ENCODE peak calls at places on chromosomes 1 and 21, in five cellular contexts. One of them, this sample, is unnamed. For H3K4me1, the result is how much of the 10 kb centered on the place peaks cover.

GRCh38 chr1:248268178-248268577 is 9.6 kb downstream of the OR2T33 start:
- DNase-seq in heart left ventricle: no peak
- DNase-seq in CD4-positive, alpha-beta memory T cell: no peak
- DNase-seq in DND-41: no peak
- DNase-seq in SJSA1: no peak
- DNase-seq in this sample: no peak

GRCh38 chr1:156691665-156692408 is 13.5 kb downstream of the CRABP2 start:
- DNase-seq in SJSA1: no peak
- DNase-seq in CD4-positive, alpha-beta memory T cell: no peak
- DNase-seq in heart left ventricle: no peak
- DNase-seq in DND-41: no peak
- DNase-seq in this sample: peak

GRCh38 chr1:206000641-206001339 is 2.4 kb downstream of the RAB7B start:
- DNase-seq in SJSA1: no peak
- DNase-seq in DND-41: no peak
- DNase-seq in CD4-positive, alpha-beta memory T cell: no peak
- DNase-seq in heart left ventricle: no peak
- DNase-seq in this sample: no peak

GRCh38 chr1:3453203-3453761 is 1.2 kb upstream of the ARHGEF16 start:
- DNase-seq in DND-41: peak
- DNase-seq in CD4-positive, alpha-beta memory T cell: peak
- DNase-seq in heart left ventricle: peak
- DNase-seq in SJSA1: peak
- DNase-seq in this sample: peak

GRCh38 chr1:35359995-35360394 is 91.5 kb downstream of the ZMYM4 start:
- DNase-seq in SJSA1: no peak
- DNase-seq in DND-41: no peak
- DNase-seq in heart left ventricle: no peak
- DNase-seq in CD4-positive, alpha-beta memory T cell: no peak
- DNase-seq in this sample: no peak

GRCh38 chr1:24535021-24535424 is 20.9 kb upstream of the NCMAP start:
- DNase-seq in CD4-positive, alpha-beta memory T cell: peak
- DNase-seq in DND-41: peak
- DNase-seq in SJSA1: no peak
- DNase-seq in heart left ventricle: no peak
- DNase-seq in this sample: no peak

GRCh38 chr1:202159534-202160371 is 649 bp downstream of the PTPN7 start:
- DNase-seq in DND-41: peak
- DNase-seq in CD4-positive, alpha-beta memory T cell: peak
- DNase-seq in SJSA1: no peak
- DNase-seq in heart left ventricle: no peak
- DNase-seq in this sample: no peak

GRCh38 chr1:910311-910880 is 13.3 kb upstream of the SAMD11 start:
- DNase-seq in CD4-positive, alpha-beta memory T cell: no peak
- DNase-seq in DND-41: no peak
- DNase-seq in heart left ventricle: peak
- DNase-seq in SJSA1: peak
- DNase-seq in this sample: no peak

GRCh38 chr1:152878042-152878441 is at the start of gene SMCP:
- DNase-seq in CD4-positive, alpha-beta memory T cell: no peak
- DNase-seq in DND-41: peak
- DNase-seq in heart left ventricle: no peak
- DNase-seq in SJSA1: no peak
- DNase-seq in this sample: peak

GRCh38 chr21:25464275-25464674 is 143.0 kb downstream of the MRPL39 start:
- DNase-seq in DND-41: no peak
- DNase-seq in heart left ventricle: no peak
- DNase-seq in CD4-positive, alpha-beta memory T cell: peak
- DNase-seq in SJSA1: no peak
- DNase-seq in this sample: no peak

GRCh38 chr1:44775930-44776748 is 799 bp downstream of the RPS8 start:
- DNase-seq in DND-41: peak
- DNase-seq in CD4-positive, alpha-beta memory T cell: peak
- DNase-seq in SJSA1: no peak
- DNase-seq in heart left ventricle: no peak
- DNase-seq in this sample: no peak

GRCh38 chr1:218658899-218659298 is 313.8 kb downstream of the TGFB2 start:
- DNase-seq in DND-41: no peak
- DNase-seq in heart left ventricle: no peak
- DNase-seq in CD4-positive, alpha-beta memory T cell: no peak
- DNase-seq in SJSA1: peak
- DNase-seq in this sample: no peak

GRCh38 chr1:198889732-198890131 is 250.9 kb downstream of the PTPRC start:
- DNase-seq in SJSA1: no peak
- DNase-seq in CD4-positive, alpha-beta memory T cell: no peak
- DNase-seq in DND-41: no peak
- DNase-seq in heart left ventricle: no peak
- DNase-seq in this sample: no peak

GRCh38 chr1:151311589-151312331 is 15.5 kb downstream of the PI4KB start:
- DNase-seq in DND-41: no peak
- DNase-seq in SJSA1: peak
- DNase-seq in CD4-positive, alpha-beta memory T cell: peak
- DNase-seq in heart left ventricle: peak
- DNase-seq in this sample: peak

GRCh38 chr1:198687429-198687828 is 48.6 kb downstream of the PTPRC start:
- DNase-seq in SJSA1: no peak
- DNase-seq in heart left ventricle: no peak
- DNase-seq in CD4-positive, alpha-beta memory T cell: peak
- DNase-seq in DND-41: no peak
- DNase-seq in this sample: no peak

GRCh38 chr1:59390307-59390706 is 93.4 kb downstream of the FGGY start:
- DNase-seq in SJSA1: no peak
- DNase-seq in CD4-positive, alpha-beta memory T cell: no peak
- DNase-seq in heart left ventricle: no peak
- DNase-seq in DND-41: no peak
- DNase-seq in this sample: no peak

GRCh38 chr1:59389847-59390246 is 93.0 kb downstream of the FGGY start:
- DNase-seq in heart left ventricle: no peak
- DNase-seq in CD4-positive, alpha-beta memory T cell: no peak
- DNase-seq in DND-41: no peak
- DNase-seq in SJSA1: no peak
- DNase-seq in this sample: no peak

GRCh38 chr1:59394706-59395417 is 98.0 kb downstream of the FGGY start:
- DNase-seq in SJSA1: no peak
- DNase-seq in heart left ventricle: no peak
- DNase-seq in DND-41: peak
- DNase-seq in CD4-positive, alpha-beta memory T cell: no peak
- DNase-seq in this sample: no peak

GRCh38 chr1:59393211-59394180 is 96.6 kb downstream of the FGGY start:
- DNase-seq in DND-41: no peak
- DNase-seq in heart left ventricle: peak
- DNase-seq in CD4-positive, alpha-beta memory T cell: no peak
- DNase-seq in SJSA1: no peak
- DNase-seq in this sample: peak

GRCh38 chr1:59391216-59392179 is 94.6 kb downstream of the FGGY start:
- DNase-seq in SJSA1: no peak
- DNase-seq in CD4-positive, alpha-beta memory T cell: no peak
- DNase-seq in DND-41: no peak
- DNase-seq in heart left ventricle: no peak
- DNase-seq in this sample: no peak
- H3K27ac ChIP-seq in SJSA1: no peak
- H3K27ac ChIP-seq in CD4-positive, alpha-beta memory T cell: no peak
- H3K27ac ChIP-seq in DND-41: peak
- H3K27ac ChIP-seq in heart left ventricle: peak
- H3K27ac ChIP-seq in this sample: peak

GRCh38 chr1:184507604-184508289 is 120.9 kb downstream of the C1orf21 start:
- DNase-seq in heart left ventricle: no peak
- DNase-seq in CD4-positive, alpha-beta memory T cell: no peak
- DNase-seq in DND-41: no peak
- DNase-seq in SJSA1: no peak
- DNase-seq in this sample: no peak
- H3K4me1 ChIP-seq in heart left ventricle: under half
- H3K4me1 ChIP-seq in CD4-positive, alpha-beta memory T cell: under half
- H3K4me1 ChIP-seq in DND-41: under half
- H3K4me1 ChIP-seq in SJSA1: under half
- H3K4me1 ChIP-seq in this sample: under half

GRCh38 chr21:44984792-44985440 is 45.1 kb downstream of the SLX9 start:
- DNase-seq in CD4-positive, alpha-beta memory T cell: no peak
- DNase-seq in SJSA1: no peak
- DNase-seq in heart left ventricle: no peak
- DNase-seq in DND-41: no peak
- DNase-seq in this sample: peak

GRCh38 chr21:44985441-44986401 is 45.9 kb downstream of the SLX9 start:
- DNase-seq in CD4-positive, alpha-beta memory T cell: no peak
- DNase-seq in heart left ventricle: no peak
- DNase-seq in SJSA1: no peak
- DNase-seq in DND-41: no peak
- DNase-seq in this sample: peak

GRCh38 chr21:44987301-44987885 is 47.6 kb downstream of the SLX9 start:
- DNase-seq in DND-41: no peak
- DNase-seq in SJSA1: no peak
- DNase-seq in heart left ventricle: no peak
- DNase-seq in CD4-positive, alpha-beta memory T cell: no peak
- DNase-seq in this sample: no peak

GRCh38 chr21:44987886-44988606 is 48.2 kb downstream of the SLX9 start:
- DNase-seq in CD4-positive, alpha-beta memory T cell: no peak
- DNase-seq in SJSA1: no peak
- DNase-seq in heart left ventricle: no peak
- DNase-seq in DND-41: no peak
- DNase-seq in this sample: no peak

DNA sequence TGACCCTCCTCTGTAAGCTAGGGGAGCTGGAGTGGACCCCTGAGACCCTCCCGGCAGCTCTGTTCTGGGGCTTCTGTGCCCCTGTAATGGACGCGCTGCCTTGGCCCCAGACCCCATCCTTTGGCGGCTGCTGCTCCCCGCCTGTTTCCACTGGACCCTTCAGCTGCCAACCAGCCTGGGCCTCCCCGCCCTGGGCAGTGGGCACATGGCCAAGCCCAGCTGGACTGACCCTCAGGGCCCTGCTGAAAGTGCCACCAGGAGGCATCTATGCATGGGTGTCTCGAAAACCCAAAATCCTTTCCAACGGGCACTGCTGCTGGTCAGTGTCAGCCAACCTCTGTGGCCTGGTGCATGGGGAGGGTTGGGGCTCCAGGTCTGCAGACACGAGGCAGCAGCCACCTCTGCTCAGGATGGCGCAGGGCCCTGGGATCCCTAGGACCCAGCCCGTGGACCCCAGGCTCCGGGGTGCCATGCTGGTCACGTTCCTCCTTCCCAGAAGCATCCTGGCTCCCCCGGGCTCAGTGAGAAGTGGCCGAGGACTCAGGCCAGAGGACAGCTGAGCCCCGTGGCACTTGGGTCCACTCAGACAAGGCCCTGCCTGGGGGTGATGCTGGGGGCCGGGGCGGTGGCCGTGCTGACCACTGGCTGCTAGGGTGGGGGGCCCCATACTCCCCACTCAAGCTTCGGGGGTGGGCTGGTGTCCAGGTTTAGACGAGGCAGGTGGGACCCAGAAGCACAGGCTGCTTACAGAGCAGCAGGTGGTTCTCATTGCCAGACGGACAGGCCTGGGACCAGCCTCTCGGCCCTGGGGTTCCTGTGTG is 46.9 kb downstream of the SLX9 start:
- DNase-seq in DND-41: no peak
- DNase-seq in CD4-positive, alpha-beta memory T cell: no peak
- DNase-seq in heart left ventricle: no peak
- DNase-seq in SJSA1: no peak
- DNase-seq in this sample: no peak
- H3K4me3 ChIP-seq in DND-41: no peak
- H3K4me3 ChIP-seq in CD4-positive, alpha-beta memory T cell: no peak
- H3K4me3 ChIP-seq in heart left ventricle: no peak
- H3K4me3 ChIP-seq in SJSA1: no peak
- H3K4me3 ChIP-seq in this sample: no peak

GRCh38 chr1:54220004-54220811 is 20.2 kb downstream of the MRPL37 start:
- DNase-seq in DND-41: no peak
- DNase-seq in CD4-positive, alpha-beta memory T cell: no peak
- DNase-seq in SJSA1: no peak
- DNase-seq in heart left ventricle: peak
- DNase-seq in this sample: peak
- H3K27ac ChIP-seq in DND-41: no peak
- H3K27ac ChIP-seq in CD4-positive, alpha-beta memory T cell: no peak
- H3K27ac ChIP-seq in SJSA1: no peak
- H3K27ac ChIP-seq in heart left ventricle: peak
- H3K27ac ChIP-seq in this sample: peak

GRCh38 chr1:176205322-176205914 is 1.7 kb downstream of the COP1 start:
- DNase-seq in SJSA1: peak
- DNase-seq in heart left ventricle: no peak
- DNase-seq in DND-41: no peak
- DNase-seq in CD4-positive, alpha-beta memory T cell: no peak
- DNase-seq in this sample: peak

GRCh38 chr1:176203735-176204134 is 3.4 kb downstream of the COP1 start:
- DNase-seq in SJSA1: no peak
- DNase-seq in CD4-positive, alpha-beta memory T cell: no peak
- DNase-seq in DND-41: no peak
- DNase-seq in heart left ventricle: no peak
- DNase-seq in this sample: no peak

GRCh38 chr1:176198413-176198812 is 8.7 kb downstream of the COP1 start:
- DNase-seq in CD4-positive, alpha-beta memory T cell: no peak
- DNase-seq in DND-41: no peak
- DNase-seq in SJSA1: no peak
- DNase-seq in heart left ventricle: no peak
- DNase-seq in this sample: no peak

GRCh38 chr1:176199707-176200106 is 7.4 kb downstream of the COP1 start:
- DNase-seq in heart left ventricle: no peak
- DNase-seq in SJSA1: no peak
- DNase-seq in DND-41: no peak
- DNase-seq in CD4-positive, alpha-beta memory T cell: no peak
- DNase-seq in this sample: no peak

GRCh38 chr1:176201568-176201967 is 5.5 kb downstream of the COP1 start:
- DNase-seq in SJSA1: no peak
- DNase-seq in heart left ventricle: no peak
- DNase-seq in CD4-positive, alpha-beta memory T cell: no peak
- DNase-seq in DND-41: no peak
- DNase-seq in this sample: no peak
- H3K4me1 ChIP-seq in SJSA1: under half
- H3K4me1 ChIP-seq in heart left ventricle: under half
- H3K4me1 ChIP-seq in CD4-positive, alpha-beta memory T cell: half or more
- H3K4me1 ChIP-seq in DND-41: under half
- H3K4me1 ChIP-seq in this sample: under half

DNA sequence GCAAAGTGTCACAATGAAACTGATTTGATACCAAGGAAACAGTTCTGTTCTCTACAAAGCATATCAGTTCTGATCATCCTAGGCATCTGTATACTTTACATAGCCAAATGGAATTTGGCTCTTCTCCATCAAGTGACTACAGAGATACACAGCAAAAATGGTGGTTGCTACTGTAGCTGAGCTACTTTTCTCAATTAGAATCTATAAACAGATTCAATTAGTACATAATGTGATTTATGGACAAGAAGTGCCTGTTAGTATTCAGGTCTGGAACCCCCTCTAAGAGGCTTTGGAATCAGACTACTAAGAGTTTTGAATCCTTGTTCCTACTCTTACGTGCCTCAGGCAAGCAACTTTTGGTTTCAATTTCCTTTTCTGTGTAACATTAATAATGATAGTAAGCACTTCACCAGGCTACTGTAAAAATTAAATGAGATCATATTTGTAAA is 25.5 kb downstream of the C21orf91 start:
- DNase-seq in CD4-positive, alpha-beta memory T cell: no peak
- DNase-seq in DND-41: no peak
- DNase-seq in heart left ventricle: no peak
- DNase-seq in SJSA1: peak
- DNase-seq in this sample: no peak
- H3K4me3 ChIP-seq in CD4-positive, alpha-beta memory T cell: peak
- H3K4me3 ChIP-seq in DND-41: no peak
- H3K4me3 ChIP-seq in heart left ventricle: peak
- H3K4me3 ChIP-seq in SJSA1: no peak
- H3K4me3 ChIP-seq in this sample: no peak

This sample was measured in SJCRH30.